ENCODE peak calls at places on chromosome 1, in eight cellular contexts. H is AG04449, Z is fibroblast of pulmonary artery, L is SK-N-SH, R is BJ, V is cardiac fibroblast, C is upper lobe of right lung, M is body of pancreas. N is an unnamed sample.

GRCh38 chr1:86155807-86156561 is 588 bp downstream of the COL24A1 start:
- DNase-seq in Z (peak; percentile 49), R (no peak), C (peak; percentile 67), V (peak; percentile 66), M (peak; percentile 16), L (peak; percentile 48), H (no peak), N (peak; percentile 40)

GRCh38 chr1:212760126-212760823 is 31.3 kb downstream of the NSL1 start:
- DNase-seq in L (no peak), C (no peak), Z (peak; percentile 10), R (no peak), V (no peak), M (no peak), H (no peak), N (peak; percentile 11)

GRCh38 chr1:57319165-57319564 is 104.7 kb downstream of the DAB1 start:
- DNase-seq in V (peak; percentile 31), H (no peak), Z (peak; percentile 18), M (no peak), C (no peak), R (peak; percentile 10), L (no peak), N (peak; percentile 8)

GRCh38 chr1:240613353-240614142 is 1.6 kb upstream of the GREM2 start:
- DNase-seq in Z (no peak), M (no peak), V (no peak), C (no peak), L (no peak), H (no peak), R (no peak), N (peak; percentile 43)

GRCh38 chr1:31567956-31568570 is 8.3 kb upstream of the TINAGL1 start:
- DNase-seq in L (no peak), Z (no peak), C (no peak), H (no peak), R (no peak), V (no peak), M (no peak), N (peak; percentile 76)

GRCh38 chr1:212281589-212281988 is 3.6 kb upstream of the PPP2R5A start:
- DNase-seq in V (peak; percentile 73), R (no peak), H (peak; percentile 59), C (no peak), M (no peak), L (no peak), Z (peak; percentile 81), N (peak; percentile 65)

GRCh38 chr1:192303029-192303428 is 13.8 kb upstream of the RGS21 start:
- DNase-seq in H (no peak), R (no peak), M (no peak), V (no peak), L (no peak), Z (peak; percentile 16), C (no peak), N (no peak)

GRCh38 chr1:155062702-155063411 is 683 bp upstream of the EFNA4 start:
- DNase-seq in C (peak; percentile 83), M (peak; percentile 75), R (no peak), V (peak; percentile 50), L (peak; percentile 47), Z (peak; percentile 40), H (no peak), N (no peak)

GRCh38 chr1:12230549-12231275 is 882 bp downstream of the VPS13D start:
- DNase-seq in Z (peak; percentile 15), C (peak; percentile 89), H (no peak), R (no peak), V (peak; percentile 50), M (peak; percentile 85), L (peak; percentile 68), N (peak; percentile 36)

GRCh38 chr1:20087668-20088067 is 17.7 kb downstream of the PLA2G5 start:
- DNase-seq in V (no peak), M (no peak), C (no peak), R (no peak), H (no peak), L (no peak), Z (no peak), N (no peak)

GRCh38 chr1:44810101-44810761 is 1.9 kb downstream of the BTBD19 start:
- DNase-seq in C (peak; percentile 89), Z (no peak), H (no peak), R (no peak), M (peak; percentile 93), L (no peak), V (peak; percentile 74), N (peak; percentile 46)

DNA sequence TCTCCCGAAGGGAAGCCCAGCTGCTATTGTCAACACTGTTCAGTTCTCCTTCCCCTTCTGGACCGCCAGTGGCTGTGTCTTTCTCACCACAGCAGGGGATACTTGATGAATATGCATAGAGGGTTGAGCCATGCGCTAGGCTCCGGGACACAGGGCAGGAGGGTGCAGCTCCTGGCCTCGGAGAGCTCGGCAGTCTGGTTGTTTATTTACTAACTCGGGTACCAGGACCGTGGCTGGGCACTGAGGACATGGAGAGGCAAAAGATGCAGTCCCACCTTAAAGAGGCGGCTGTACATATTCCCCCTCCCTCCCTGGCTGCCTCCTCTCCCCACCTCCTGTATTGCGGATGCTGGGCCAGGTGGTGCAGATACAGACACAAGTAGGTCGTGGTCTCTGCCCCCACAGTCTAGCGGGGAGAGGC is 26.1 kb downstream of the ARHGEF10L start:
- DNase-seq in M (peak; percentile 40), H (no peak), C (no peak), L (no peak), R (no peak), V (no peak), Z (no peak), N (no peak)
- H3K4me3 ChIP-seq in M (no peak overlapping the region), H (no peak overlapping the region), C (no peak overlapping the region), L (no peak overlapping the region), R (no peak overlapping the region), V (no peak overlapping the region), Z (no peak overlapping the region), N (no peak overlapping the region)

DNA sequence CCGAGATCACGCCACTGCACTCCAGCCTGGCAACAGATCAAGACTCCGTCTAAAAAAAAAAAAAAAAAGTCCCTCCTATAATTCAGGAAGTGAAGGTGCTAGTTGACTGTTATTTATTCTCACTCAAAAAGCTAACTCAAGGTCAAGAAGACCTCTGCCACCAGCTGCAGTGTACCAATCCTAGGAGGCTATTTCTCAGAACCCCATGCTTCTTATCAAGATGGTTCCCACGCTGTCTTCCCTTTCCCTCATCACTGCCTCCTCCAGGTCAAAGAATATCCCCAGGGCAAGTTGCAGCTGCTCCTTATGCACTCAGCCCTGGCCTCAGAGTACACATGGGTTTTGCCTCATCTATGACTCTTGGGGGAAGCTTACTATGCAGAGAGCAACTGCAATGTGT is 53.6 kb downstream of the RERE start:
- DNase-seq in Z (peak; percentile 46), L (no peak), M (peak; percentile 14), V (peak; percentile 32), H (no peak), C (no peak), R (no peak), N (no peak)
- TF ChIP-seq CTCF in Z (no peak), L (no peak), M (no peak), V (no peak), H (no peak), C (no peak), R (no peak), N (no peak)

GRCh38 chr1:245687636-245688535 is 533.1 kb downstream of the KIF26B start:
- DNase-seq in M (no peak), Z (no peak), V (no peak), H (no peak), L (peak; percentile 65), C (no peak), R (no peak), N (no peak)
- H3K4me3 ChIP-seq in M (no peak overlapping the region), Z (no peak overlapping the region), V (no peak overlapping the region), H (no peak overlapping the region), L (no peak overlapping the region), C (peak overlapping the region; percentile 16), R (no peak overlapping the region), N (no peak overlapping the region)

DNA sequence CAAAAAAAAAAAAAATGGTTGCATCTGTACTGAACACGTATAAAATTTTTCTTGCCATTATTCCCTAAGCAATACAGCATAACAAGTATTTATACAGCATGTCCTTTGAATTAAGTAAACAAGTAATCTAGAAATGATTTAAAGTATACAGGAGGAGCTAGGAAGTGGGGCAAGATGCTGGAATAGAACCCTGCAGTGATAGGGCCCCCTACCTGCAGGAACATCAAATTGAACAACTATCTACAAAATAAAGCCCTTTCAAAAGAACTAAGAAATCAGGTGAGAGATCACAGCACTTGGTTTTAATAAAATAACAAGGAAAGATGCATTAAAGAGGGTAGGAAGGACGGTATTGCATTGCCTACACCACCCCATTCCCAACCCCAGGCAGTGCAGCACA is 10.9 kb downstream of the TSHB start:
- DNase-seq in Z (no peak), R (no peak), V (no peak), C (no peak), H (no peak), L (no peak), M (no peak), N (no peak)
- TF ChIP-seq CTCF in Z (no peak), R (no peak), V (no peak), C (no peak), H (no peak), L (no peak), M (no peak), N (no peak)

N was measured in AG10803.